ENCODE peak calls at places on chromosomes 1 and 21, in four cellular contexts. W is H4, Q is GM20000, H is Calu3. R is an unnamed sample.

GRCh38 chr1:99751877-99752504 is 14.4 kb downstream of the FRRS1 start:
- DNase-seq in W (no peak), Q (peak; percentile 23), H (no peak), R (no peak)

GRCh38 chr1:65965112-65965511 is 172.4 kb downstream of the PDE4B start:
- DNase-seq in W (no peak), Q (no peak), H (no peak), R (no peak)

GRCh38 chr21:41816583-41817165 is 49.8 kb upstream of the RIPK4 start:
- DNase-seq in W (peak; percentile 31), Q (peak; percentile 94), H (peak; percentile 20), R (peak; percentile 82)

GRCh38 chr1:45929257-45929687 is 125.9 kb downstream of the MAST2 start:
- DNase-seq in W (no peak), Q (no peak), H (no peak), R (peak; percentile 11)

GRCh38 chr1:175597969-175598765 is 145.2 kb downstream of the TNR start:
- DNase-seq in W (no peak), Q (peak; percentile 56), H (no peak), R (peak; percentile 38)

GRCh38 chr1:93631626-93632365 is 49.8 kb downstream of the BCAR3 start:
- DNase-seq in W (peak; percentile 19), Q (peak; percentile 35), H (peak; percentile 28), R (peak; percentile 64)

GRCh38 chr1:45033356-45033755 is 21.3 kb downstream of the UROD start:
- DNase-seq in W (no peak), Q (peak; percentile 48), H (no peak), R (peak; percentile 82)

GRCh38 chr1:109208431-109208830 is 5.3 kb upstream of the SARS1 start:
- DNase-seq in W (no peak), Q (no peak), H (no peak), R (no peak)

GRCh38 chr1:28613175-28613574 is 21.1 kb downstream of the RAB42 start:
- DNase-seq in W (no peak), Q (no peak), H (no peak), R (no peak)

GRCh38 chr1:210940081-210940617 is 193.8 kb downstream of the KCNH1 start:
- DNase-seq in W (no peak), Q (no peak), H (no peak), R (no peak)

GRCh38 chr1:46410156-46411009 is 16.3 kb downstream of the FAAH start:
- DNase-seq in W (no peak), Q (no peak), H (no peak), R (no peak)

GRCh38 chr21:46038871-46039397 is 57.4 kb downstream of the COL6A1 start:
- DNase-seq in W (peak; percentile 63), Q (no peak), H (peak; percentile 59), R (no peak)

GRCh38 chr1:226676381-226676780 is 62.7 kb downstream of the ITPKB start:
- DNase-seq in W (no peak), Q (no peak), H (no peak), R (peak; percentile 64)

GRCh38 chr1:237864338-237865244 is 26.1 kb downstream of the ZP4 start:
- DNase-seq in W (peak; percentile 63), Q (peak; percentile 38), H (peak; percentile 85), R (no peak)

GRCh38 chr1:36222481-36223372 is 1.5 kb upstream of the THRAP3 start:
- DNase-seq in W (no peak), Q (no peak), H (no peak), R (no peak)

GRCh38 chr1:162172733-162173132 is 103.2 kb downstream of the NOS1AP start:
- DNase-seq in W (no peak), Q (no peak), H (no peak), R (no peak)

GRCh38 chr21:34544032-34544496 is 32.1 kb upstream of the KCNE1 start:
- DNase-seq in W (peak; percentile 81), Q (peak; percentile 22), H (peak; percentile 85), R (peak; percentile 77)

GRCh38 chr1:218665216-218665615 is 320.1 kb downstream of the TGFB2 start:
- DNase-seq in W (peak; percentile 74), Q (no peak), H (peak; percentile 25), R (no peak)

GRCh38 chr1:244388961-244389360 is 62.7 kb downstream of the ADSS2 start:
- DNase-seq in W (no peak), Q (no peak), H (no peak), R (no peak)

GRCh38 chr1:208888376-208888775 is 644.2 kb upstream of the PLXNA2 start:
- DNase-seq in W (no peak), Q (no peak), H (no peak), R (no peak)

GRCh38 chr1:43933386-43934278 is at the start of gene ARTN:
- DNase-seq in W (no peak), Q (no peak), H (peak; percentile 63), R (no peak)

GRCh38 chr21:36323032-36323431 is 3.0 kb downstream of the MORC3 start:
- DNase-seq in W (no peak), Q (no peak), H (no peak), R (no peak)

GRCh38 chr1:193211539-193211938 is 25.1 kb upstream of the B3GALT2 start:
- DNase-seq in W (peak; percentile 10), Q (peak; percentile 5), H (peak; percentile 50), R (no peak)

GRCh38 chr1:245698860-245699259 is 544.1 kb downstream of the KIF26B start:
- DNase-seq in W (no peak), Q (no peak), H (no peak), R (peak; percentile 53)

GRCh38 chr1:32031578-32032286 is 18.1 kb downstream of the KHDRBS1 start:
- DNase-seq in W (no peak), Q (no peak), H (no peak), R (no peak)

GRCh38 chr1:85602536-85602935 is 22.0 kb downstream of the CCN1 start:
- DNase-seq in W (no peak), Q (no peak), H (no peak), R (no peak)

GRCh38 chr1:181179980-181180964 is 91.8 kb downstream of the IER5 start:
- DNase-seq in W (peak; percentile 21), Q (peak; percentile 53), H (peak; percentile 18), R (no peak)

GRCh38 chr1:245501635-245502034 is 346.9 kb downstream of the KIF26B start:
- DNase-seq in W (no peak), Q (no peak), H (no peak), R (no peak)

GRCh38 chr1:65979145-65979544 is 186.4 kb downstream of the PDE4B start:
- DNase-seq in W (peak; percentile 23), Q (no peak), H (peak; percentile 53), R (no peak)

GRCh38 chr1:41880951-41881885 is 37.5 kb downstream of the HIVEP3 start:
- DNase-seq in W (no peak), Q (no peak), H (no peak), R (no peak)

GRCh38 chr1:23422313-23422877 is 2.2 kb downstream of the TCEA3 start:
- DNase-seq in W (peak; percentile 39), Q (no peak), H (no peak), R (no peak)

R was measured in OCI-LY7.